ENCODE peak calls at places on chromosome 9, in four cellular contexts. L is osteoblast, S is A549, Y is hepatocyte. A is an unnamed sample.

GRCh38 chr9:108786756-108787663 is 68.8 kb downstream of the ACTL7B start:
- DNase-seq in L (peak; percentile 81), S (peak; percentile 21), Y (peak; percentile 49), A (no peak)

GRCh38 chr9:1977026-1977425 is 38.1 kb upstream of the SMARCA2 start:
- DNase-seq in L (no peak), S (no peak), Y (no peak), A (no peak)

GRCh38 chr9:127589955-127590370 is 22.1 kb upstream of the STXBP1 start:
- DNase-seq in L (peak; percentile 95), S (peak; percentile 78), Y (peak; percentile 88), A (peak; percentile 89)

GRCh38 chr9:36603006-36603405 is 30.3 kb downstream of the MELK start:
- DNase-seq in L (no peak), S (no peak), Y (no peak), A (no peak)

GRCh38 chr9:4386819-4387218 is 87.0 kb upstream of the GLIS3 start:
- DNase-seq in L (no peak), S (no peak), Y (no peak), A (peak; percentile 41)

GRCh38 chr9:121750715-121751623 is 99.5 kb downstream of the DAB2IP start:
- DNase-seq in L (no peak), S (no peak), Y (no peak), A (no peak)

GRCh38 chr9:36207016-36207415 is 16.3 kb downstream of the CLTA start:
- DNase-seq in L (peak; percentile 62), S (no peak), Y (no peak), A (no peak)

GRCh38 chr9:104177003-104177611 is 83.0 kb downstream of the SMC2 start:
- DNase-seq in L (no peak), S (no peak), Y (peak; percentile 25), A (peak; percentile 53)

GRCh38 chr9:12759767-12760166 is 15.1 kb upstream of the LURAP1L start:
- DNase-seq in L (peak; percentile 21), S (no peak), Y (no peak), A (no peak)

GRCh38 chr9:128714586-128715435 is 9.1 kb downstream of the ZDHHC12 start:
- DNase-seq in L (peak; percentile 54), S (no peak), Y (no peak), A (no peak)

GRCh38 chr9:113587471-113588031 is 124.0 kb downstream of the RGS3 start:
- DNase-seq in L (peak; percentile 78), S (no peak), Y (peak; percentile 70), A (peak; percentile 65)

GRCh38 chr9:128093016-128093415 is 25.0 kb downstream of the SLC25A25 start:
- DNase-seq in L (no peak), S (no peak), Y (no peak), A (no peak)

GRCh38 chr9:99127372-99128132 is 22.6 kb downstream of the TGFBR1 start:
- DNase-seq in L (no peak), S (no peak), Y (no peak), A (no peak)

GRCh38 chr9:108933231-108933630 is 693 bp downstream of the ELP1 start:
- DNase-seq in L (no peak), S (no peak), Y (no peak), A (no peak)

GRCh38 chr9:114005371-114006154 is 72.5 kb downstream of the AMBP start:
- DNase-seq in L (no peak), S (no peak), Y (no peak), A (no peak)

GRCh38 chr9:111572945-111573604 is 26.4 kb downstream of the PTGR1 start:
- DNase-seq in L (peak; percentile 68), S (no peak), Y (peak; percentile 9), A (no peak)

GRCh38 chr9:129408535-129409215 is 212.2 kb downstream of the C9orf50 start:
- DNase-seq in L (peak; percentile 73), S (no peak), Y (peak; percentile 83), A (no peak)

GRCh38 chr9:131178382-131178781 is 53.0 kb downstream of the NUP214 start:
- DNase-seq in L (peak; percentile 84), S (peak; percentile 88), Y (peak; percentile 75), A (peak; percentile 87)

GRCh38 chr9:70055867-70056266 is 12.2 kb downstream of the MAMDC2 start:
- DNase-seq in L (no peak), S (no peak), Y (no peak), A (no peak)

GRCh38 chr9:27572918-27573698 is at the start of gene C9orf72:
- DNase-seq in L (peak; percentile 95), S (peak; percentile 67), Y (peak; percentile 92), A (peak; percentile 72)

GRCh38 chr9:14467675-14468374 is 153.9 kb upstream of the NFIB start:
- DNase-seq in L (no peak), S (no peak), Y (no peak), A (no peak)

GRCh38 chr9:32385135-32385884 is 867 bp downstream of the ACO1 start:
- DNase-seq in L (no peak), S (peak; percentile 15), Y (no peak), A (no peak)

GRCh38 chr9:108363321-108363720 is 492.5 kb downstream of the ACTL7B start:
- DNase-seq in L (no peak), S (no peak), Y (no peak), A (no peak)

GRCh38 chr9:112863214-112863613 is 27.5 kb downstream of the SLC46A2 start:
- DNase-seq in L (no peak), S (no peak), Y (no peak), A (no peak)

GRCh38 chr9:131624636-131625241 is 79.4 kb downstream of the PRRT1B start:
- DNase-seq in L (peak; percentile 83), S (no peak), Y (no peak), A (no peak)

GRCh38 chr9:137174722-137175293 is 3.0 kb upstream of the TMEM210 start:
- DNase-seq in L (peak; percentile 89), S (no peak), Y (no peak), A (peak; percentile 55)

GRCh38 chr9:13481274-13481673 is 201.8 kb upstream of the MPDZ start:
- DNase-seq in L (no peak), S (no peak), Y (no peak), A (no peak)

GRCh38 chr9:99085949-99086948 is 18.7 kb upstream of the TGFBR1 start:
- DNase-seq in L (peak; percentile 92), S (no peak), Y (no peak), A (no peak)

GRCh38 chr9:99822596-99823391 is 1.1 kb downstream of the NR4A3 start:
- DNase-seq in L (peak; percentile 92), S (peak; percentile 43), Y (peak; percentile 59), A (peak; percentile 81)

GRCh38 chr9:1235650-1236401 is 185.7 kb downstream of the DMRT2 start:
- DNase-seq in L (no peak), S (no peak), Y (no peak), A (no peak)

GRCh38 chr9:74555015-74555414 is 57.9 kb downstream of the RORB start:
- DNase-seq in L (no peak), S (no peak), Y (peak; percentile 47), A (no peak)

GRCh38 chr9:120436937-120437592 is 142.9 kb downstream of the CDK5RAP2 start:
- DNase-seq in L (peak; percentile 30), S (no peak), Y (no peak), A (no peak)

GRCh38 chr9:18441245-18441644 is 32.7 kb upstream of the ADAMTSL1 start:
- DNase-seq in L (no peak), S (no peak), Y (no peak), A (no peak)

GRCh38 chr9:135826188-135826545 is 81.2 kb downstream of the CAMSAP1 start:
- DNase-seq in L (no peak), S (no peak), Y (no peak), A (no peak)

GRCh38 chr9:137380171-137380570 is 42.8 kb downstream of the EXD3 start:
- DNase-seq in L (peak; percentile 89), S (no peak), Y (no peak), A (no peak)

GRCh38 chr9:37046683-37047082 is 12.6 kb upstream of the PAX5 start:
- DNase-seq in L (no peak), S (no peak), Y (no peak), A (no peak)

GRCh38 chr9:93520523-93520922 is 55.9 kb upstream of the PHF2 start:
- DNase-seq in L (no peak), S (no peak), Y (no peak), A (no peak)

GRCh38 chr9:23926378-23926777 is 100.3 kb upstream of the ELAVL2 start:
- DNase-seq in L (no peak), S (no peak), Y (no peak), A (no peak)

GRCh38 chr9:121893787-121894186 is 199.3 kb downstream of the TTLL11 start:
- DNase-seq in L (no peak), S (no peak), Y (no peak), A (no peak)

GRCh38 chr9:132826576-132827365 is 51.3 kb downstream of the AK8 start:
- DNase-seq in L (no peak), S (no peak), Y (no peak), A (no peak)

GRCh38 chr9:132824151-132824550 is 53.9 kb downstream of the AK8 start:
- DNase-seq in L (no peak), S (no peak), Y (no peak), A (no peak)

GRCh38 chr9:132826131-132826530 is 52.0 kb downstream of the AK8 start:
- DNase-seq in L (no peak), S (no peak), Y (no peak), A (no peak)

GRCh38 chr9:132828201-132828770 is 49.8 kb downstream of the AK8 start:
- DNase-seq in L (no peak), S (no peak), Y (no peak), A (no peak)

GRCh38 chr9:132827366-132827765 is 50.7 kb downstream of the AK8 start:
- DNase-seq in L (no peak), S (no peak), Y (no peak), A (no peak)
- H3K4me2 ChIP-seq in L (no peak overlapping the region), S (no peak overlapping the region), Y (no peak overlapping the region), A (no peak overlapping the region)

DNA sequence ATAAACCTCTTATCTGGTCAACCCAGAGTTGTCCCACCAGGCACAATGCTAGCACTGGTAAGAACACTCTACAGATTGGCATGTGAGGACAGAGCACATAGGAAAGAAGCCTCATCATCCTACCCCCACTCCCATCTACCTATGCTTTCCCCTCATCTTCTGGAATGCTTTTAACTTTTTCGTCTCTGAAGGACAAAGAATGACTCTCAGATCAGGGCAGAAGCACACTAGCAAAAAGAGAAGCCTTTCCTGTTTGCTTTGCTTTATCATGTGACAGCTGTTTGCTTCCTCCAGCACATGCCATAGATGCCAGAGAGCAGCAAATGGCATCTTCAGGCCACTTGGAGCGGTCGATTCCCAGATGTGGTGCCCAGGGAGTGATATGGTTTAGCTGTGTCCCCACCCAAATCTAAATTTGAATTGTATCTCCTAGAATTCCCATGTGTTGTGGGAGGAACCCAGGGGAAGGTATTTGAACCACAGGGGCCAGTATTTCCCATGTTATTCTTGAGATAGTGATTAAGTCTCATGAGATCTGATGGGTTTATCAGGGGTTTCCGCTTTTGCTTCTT is 294.8 kb downstream of the GADD45G start:
- DNase-seq in L (no peak), S (no peak), Y (no peak), A (peak; percentile 4)
- H3K4me2 ChIP-seq in L (no peak overlapping the region), S (no peak overlapping the region), Y (no peak overlapping the region), A (no peak overlapping the region)

GRCh38 chr9:123119566-123119965 is 86.1 kb downstream of the GPR21 start:
- DNase-seq in L (no peak), S (no peak), Y (no peak), A (no peak)
- H3K4me2 ChIP-seq in L (no peak overlapping the region), S (no peak overlapping the region), Y (no peak overlapping the region), A (no peak overlapping the region)

DNA sequence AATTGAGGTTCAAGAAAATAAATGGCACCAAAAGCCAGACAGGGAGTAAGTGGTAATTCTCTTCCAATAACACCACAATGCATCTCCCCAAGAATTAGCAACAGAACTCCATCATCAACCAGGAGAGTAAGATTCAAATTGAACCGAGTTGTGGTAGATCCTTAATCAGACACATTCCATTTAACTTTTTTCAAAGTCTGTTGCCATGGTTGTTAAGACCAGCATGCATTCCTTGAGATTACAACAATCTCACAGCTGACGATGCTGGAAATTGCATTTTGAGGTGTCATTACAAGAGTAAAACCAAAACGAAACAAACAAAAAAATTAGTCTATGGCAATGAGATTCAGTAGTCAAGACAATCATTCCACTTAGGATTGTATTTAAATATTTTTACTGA is 78.9 kb upstream of the ZNF462 start:
- DNase-seq in L (no peak), S (no peak), Y (no peak), A (no peak)
- H3K4me2 ChIP-seq in L (no peak overlapping the region), S (no peak overlapping the region), Y (no peak overlapping the region), A (no peak overlapping the region)

A was measured in GM23338.